ENCODE peak calls at places on chromosomes 16 and 17, in seven cellular contexts. H is stimulated activated effector memory CD8-positive, alpha-beta T cell treated with anti-CD3 and anti-CD28 coated beads, Interleukin-12 subunit alpha, Interleukin-12 subunit beta, amount 100 ng/mL, for 72 hours; S is HTR-8/SVneo; U is globus pallidus; D is T-helper 2 cell; O is cerebellar cortex; A is ELF-1. B is an unnamed sample.
A peak's percentile ranks its signal among the peaks of the same experiment; 100 is the strongest.

GRCh38 chr16:70267516-70267915 is 15.8 kb upstream of the EXOSC6 start:
- DNase-seq in H (no peak), S (peak; percentile 67), U (no peak), D (no peak), O (peak; percentile 61), A (peak; percentile 65), B (no peak)

GRCh38 chr16:67164599-67165061 is at the start of gene HSF4:
- DNase-seq in H (no peak), S (no peak), U (no peak), D (no peak), O (peak; percentile 66), A (no peak), B (no peak)

GRCh38 chr17:17382901-17383300 is 79.7 kb downstream of the NT5M start:
- DNase-seq in H (no peak), S (no peak), U (no peak), D (no peak), O (no peak), A (no peak), B (no peak)

GRCh38 chr17:64103751-64104364 is 26.1 kb downstream of the ERN1 start:
- DNase-seq in H (no peak), S (peak; percentile 48), U (no peak), D (no peak), O (no peak), A (no peak), B (no peak)

GRCh38 chr17:41326173-41327145 is 10.9 kb upstream of the KRTAP17-1 start:
- DNase-seq in H (no peak), S (no peak), U (no peak), D (peak; percentile 64), O (no peak), A (no peak), B (no peak)

GRCh38 chr17:81831957-81832607 is 1.0 kb downstream of the MCRIP1 start:
- DNase-seq in H (peak; percentile 82), S (peak; percentile 21), U (no peak), D (peak; percentile 49), O (no peak), A (no peak), B (peak; percentile 23)

GRCh38 chr16:78524066-78524595 is 424.7 kb downstream of the WWOX start:
- DNase-seq in H (no peak), S (no peak), U (no peak), D (no peak), O (no peak), A (no peak), B (no peak)

GRCh38 chr16:74942977-74943918 is 41.7 kb downstream of the WDR59 start:
- DNase-seq in H (no peak), S (no peak), U (no peak), D (no peak), O (no peak), A (no peak), B (no peak)

GRCh38 chr17:41870627-41871026 is 5.4 kb upstream of the KLHL11 start:
- DNase-seq in H (no peak), S (no peak), U (no peak), D (no peak), O (no peak), A (no peak), B (no peak)

B was measured in activated B cell treated with CpG ODN at 0.5 μM for 24 hours.